ENCODE peak calls at places on chromosomes 13 and 19, in eight cellular contexts. One of them, this sample, is unnamed.

GRCh38 chr19:1055886-1056620 is 10.9 kb upstream of the ARHGAP45 start:
- DNase-seq in PC-3: no peak
- DNase-seq in Peyer's patch: no peak
- DNase-seq in CD8-positive, alpha-beta memory T cell: no peak
- DNase-seq in mucosa of descending colon: no peak
- DNase-seq in ascending aorta: no peak
- DNase-seq in cardiac muscle cell: no peak
- DNase-seq in colonic mucosa: no peak
- DNase-seq in this sample: no peak

GRCh38 chr13:74767031-74767430 is 632.8 kb upstream of the KLF12 start:
- DNase-seq in cardiac muscle cell: peak; percentile 78
- DNase-seq in Peyer's patch: no peak
- DNase-seq in CD8-positive, alpha-beta memory T cell: no peak
- DNase-seq in mucosa of descending colon: no peak
- DNase-seq in colonic mucosa: no peak
- DNase-seq in ascending aorta: no peak
- DNase-seq in PC-3: peak; percentile 47
- DNase-seq in this sample: peak; percentile 58

GRCh38 chr13:25688524-25688923 is 316.8 kb downstream of the ATP8A2 start:
- DNase-seq in ascending aorta: no peak
- DNase-seq in mucosa of descending colon: peak; percentile 5
- DNase-seq in CD8-positive, alpha-beta memory T cell: no peak
- DNase-seq in PC-3: no peak
- DNase-seq in Peyer's patch: no peak
- DNase-seq in cardiac muscle cell: no peak
- DNase-seq in colonic mucosa: peak; percentile 22
- DNase-seq in this sample: no peak

GRCh38 chr19:1067341-1068103 is 555 bp downstream of the ARHGAP45 start:
- DNase-seq in mucosa of descending colon: no peak
- DNase-seq in ascending aorta: no peak
- DNase-seq in colonic mucosa: no peak
- DNase-seq in CD8-positive, alpha-beta memory T cell: peak; percentile 78
- DNase-seq in Peyer's patch: no peak
- DNase-seq in PC-3: no peak
- DNase-seq in cardiac muscle cell: no peak
- DNase-seq in this sample: no peak

GRCh38 chr13:72737033-72737432 is 9.3 kb downstream of the BORA start:
- DNase-seq in ascending aorta: no peak
- DNase-seq in colonic mucosa: no peak
- DNase-seq in Peyer's patch: no peak
- DNase-seq in cardiac muscle cell: no peak
- DNase-seq in PC-3: no peak
- DNase-seq in mucosa of descending colon: peak; percentile 19
- DNase-seq in CD8-positive, alpha-beta memory T cell: no peak
- DNase-seq in this sample: no peak

GRCh38 chr19:5567360-5567970 is at the start of gene TINCR:
- DNase-seq in mucosa of descending colon: no peak
- DNase-seq in Peyer's patch: no peak
- DNase-seq in ascending aorta: no peak
- DNase-seq in cardiac muscle cell: no peak
- DNase-seq in CD8-positive, alpha-beta memory T cell: no peak
- DNase-seq in colonic mucosa: no peak
- DNase-seq in PC-3: no peak
- DNase-seq in this sample: no peak

GRCh38 chr19:1226227-1226518 is 11.6 kb downstream of the CBARP start:
- DNase-seq in CD8-positive, alpha-beta memory T cell: no peak
- DNase-seq in colonic mucosa: no peak
- DNase-seq in cardiac muscle cell: no peak
- DNase-seq in ascending aorta: no peak
- DNase-seq in mucosa of descending colon: no peak
- DNase-seq in PC-3: no peak
- DNase-seq in Peyer's patch: no peak
- DNase-seq in this sample: no peak

GRCh38 chr13:41156611-41157010 is 24.0 kb upstream of the KBTBD6 start:
- DNase-seq in cardiac muscle cell: no peak
- DNase-seq in colonic mucosa: no peak
- DNase-seq in CD8-positive, alpha-beta memory T cell: no peak
- DNase-seq in ascending aorta: no peak
- DNase-seq in PC-3: no peak
- DNase-seq in Peyer's patch: no peak
- DNase-seq in mucosa of descending colon: no peak
- DNase-seq in this sample: no peak

GRCh38 chr13:29022968-29023367 is 202.8 kb downstream of the MTUS2 start:
- DNase-seq in colonic mucosa: no peak
- DNase-seq in PC-3: no peak
- DNase-seq in cardiac muscle cell: no peak
- DNase-seq in ascending aorta: no peak
- DNase-seq in mucosa of descending colon: no peak
- DNase-seq in CD8-positive, alpha-beta memory T cell: no peak
- DNase-seq in Peyer's patch: no peak
- DNase-seq in this sample: no peak
- H3K9me3 ChIP-seq in colonic mucosa: no peaks in the 10 kb centered on the region
- H3K9me3 ChIP-seq in PC-3: no peaks in the 10 kb centered on the region
- H3K9me3 ChIP-seq in cardiac muscle cell: no peaks in the 10 kb centered on the region
- H3K9me3 ChIP-seq in ascending aorta: no peaks in the 10 kb centered on the region
- H3K9me3 ChIP-seq in mucosa of descending colon: peaks cover 13% of the 10 kb centered on the region
- H3K9me3 ChIP-seq in CD8-positive, alpha-beta memory T cell: no peaks in the 10 kb centered on the region
- H3K9me3 ChIP-seq in Peyer's patch: no peaks in the 10 kb centered on the region
- H3K9me3 ChIP-seq in this sample: no peaks in the 10 kb centered on the region

GRCh38 chr19:34838248-34838647 is 65.2 kb upstream of the ZNF599 start:
- DNase-seq in cardiac muscle cell: peak; percentile 40
- DNase-seq in mucosa of descending colon: no peak
- DNase-seq in Peyer's patch: no peak
- DNase-seq in colonic mucosa: no peak
- DNase-seq in PC-3: peak; percentile 12
- DNase-seq in ascending aorta: no peak
- DNase-seq in CD8-positive, alpha-beta memory T cell: no peak
- DNase-seq in this sample: no peak

GRCh38 chr19:34837262-34837661 is 64.2 kb upstream of the ZNF599 start:
- DNase-seq in Peyer's patch: no peak
- DNase-seq in ascending aorta: no peak
- DNase-seq in colonic mucosa: peak; percentile 68
- DNase-seq in mucosa of descending colon: peak; percentile 71
- DNase-seq in PC-3: no peak
- DNase-seq in CD8-positive, alpha-beta memory T cell: no peak
- DNase-seq in cardiac muscle cell: peak; percentile 33
- DNase-seq in this sample: no peak

GRCh38 chr19:34844254-34844653 is 71.2 kb upstream of the ZNF599 start:
- DNase-seq in PC-3: no peak
- DNase-seq in CD8-positive, alpha-beta memory T cell: no peak
- DNase-seq in Peyer's patch: no peak
- DNase-seq in mucosa of descending colon: no peak
- DNase-seq in ascending aorta: no peak
- DNase-seq in cardiac muscle cell: no peak
- DNase-seq in colonic mucosa: no peak
- DNase-seq in this sample: no peak

GRCh38 chr19:34838753-34839431 is 65.9 kb upstream of the ZNF599 start:
- DNase-seq in Peyer's patch: no peak
- DNase-seq in ascending aorta: no peak
- DNase-seq in PC-3: no peak
- DNase-seq in cardiac muscle cell: peak; percentile 28
- DNase-seq in colonic mucosa: peak; percentile 45
- DNase-seq in mucosa of descending colon: peak; percentile 48
- DNase-seq in CD8-positive, alpha-beta memory T cell: no peak
- DNase-seq in this sample: no peak

DNA sequence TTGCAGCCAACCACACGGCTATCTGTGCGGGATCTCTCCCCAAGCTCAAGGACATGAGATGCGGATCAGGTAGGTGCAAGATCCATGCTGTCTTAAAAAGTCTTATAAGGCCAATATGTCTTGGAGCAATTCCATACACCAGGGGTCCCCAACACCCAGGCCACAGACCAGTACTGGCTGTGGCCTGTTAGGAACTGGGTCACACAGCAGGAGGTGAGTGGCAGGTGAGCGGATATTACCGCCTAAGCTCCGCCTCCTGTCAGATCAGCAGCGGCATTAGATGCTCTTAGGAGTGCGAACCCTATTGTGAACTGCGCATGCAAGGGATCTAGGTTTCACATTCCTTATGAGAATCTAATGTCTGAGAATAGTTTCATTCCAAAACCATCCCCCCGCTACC is 68.8 kb upstream of the ZNF599 start:
- DNase-seq in ascending aorta: no peak
- DNase-seq in Peyer's patch: no peak
- DNase-seq in CD8-positive, alpha-beta memory T cell: no peak
- DNase-seq in colonic mucosa: no peak
- DNase-seq in mucosa of descending colon: no peak
- DNase-seq in PC-3: no peak
- DNase-seq in cardiac muscle cell: no peak
- DNase-seq in this sample: no peak
- H3K9me3 ChIP-seq in ascending aorta: no peaks in the 10 kb centered on the region
- H3K9me3 ChIP-seq in Peyer's patch: no peaks in the 10 kb centered on the region
- H3K9me3 ChIP-seq in CD8-positive, alpha-beta memory T cell: no peaks in the 10 kb centered on the region
- H3K9me3 ChIP-seq in colonic mucosa: no peaks in the 10 kb centered on the region
- H3K9me3 ChIP-seq in mucosa of descending colon: no peaks in the 10 kb centered on the region
- H3K9me3 ChIP-seq in PC-3: no peaks in the 10 kb centered on the region
- H3K9me3 ChIP-seq in cardiac muscle cell: no peaks in the 10 kb centered on the region
- H3K9me3 ChIP-seq in this sample: no peaks in the 10 kb centered on the region

DNA sequence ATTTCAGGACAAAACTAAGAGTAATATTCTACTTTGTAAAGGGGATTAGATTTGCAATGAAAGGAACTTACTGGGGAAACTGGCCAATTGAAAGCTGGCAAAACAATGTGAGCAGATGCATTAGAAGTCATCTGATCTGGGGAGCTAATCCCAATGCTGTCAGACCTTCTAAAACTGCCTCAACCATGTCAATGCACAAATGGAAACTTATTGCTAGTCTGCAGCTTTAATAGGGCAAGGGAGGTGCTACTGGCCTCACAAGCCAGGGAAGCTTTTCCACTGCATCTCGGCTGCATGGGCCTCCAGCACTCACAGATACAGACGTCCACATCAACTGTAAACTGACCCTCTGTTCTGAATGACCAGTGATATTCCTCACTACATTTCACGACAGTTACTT is 154.2 kb downstream of the LHFPL6 start:
- DNase-seq in PC-3: no peak
- DNase-seq in colonic mucosa: no peak
- DNase-seq in CD8-positive, alpha-beta memory T cell: no peak
- DNase-seq in mucosa of descending colon: no peak
- DNase-seq in cardiac muscle cell: no peak
- DNase-seq in Peyer's patch: no peak
- DNase-seq in ascending aorta: no peak
- DNase-seq in this sample: no peak
- H3K9me3 ChIP-seq in PC-3: no peaks in the 10 kb centered on the region
- H3K9me3 ChIP-seq in colonic mucosa: no peaks in the 10 kb centered on the region
- H3K9me3 ChIP-seq in CD8-positive, alpha-beta memory T cell: no peaks in the 10 kb centered on the region
- H3K9me3 ChIP-seq in mucosa of descending colon: no peaks in the 10 kb centered on the region
- H3K9me3 ChIP-seq in cardiac muscle cell: no peaks in the 10 kb centered on the region
- H3K9me3 ChIP-seq in Peyer's patch: no peaks in the 10 kb centered on the region
- H3K9me3 ChIP-seq in ascending aorta: no peaks in the 10 kb centered on the region
- H3K9me3 ChIP-seq in this sample: no peaks in the 10 kb centered on the region

GRCh38 chr19:20278342-20278741 is 111.3 kb downstream of the ZNF486 start:
- DNase-seq in mucosa of descending colon: no peak
- DNase-seq in colonic mucosa: no peak
- DNase-seq in PC-3: no peak
- DNase-seq in ascending aorta: no peak
- DNase-seq in cardiac muscle cell: no peak
- DNase-seq in Peyer's patch: peak; percentile 28
- DNase-seq in CD8-positive, alpha-beta memory T cell: peak; percentile 2
- DNase-seq in this sample: peak; percentile 42
- H3K9me3 ChIP-seq in mucosa of descending colon: peaks cover 6% of the 10 kb centered on the region
- H3K9me3 ChIP-seq in colonic mucosa: no peaks in the 10 kb centered on the region
- H3K9me3 ChIP-seq in PC-3: peaks cover 8% of the 10 kb centered on the region
- H3K9me3 ChIP-seq in ascending aorta: no peaks in the 10 kb centered on the region
- H3K9me3 ChIP-seq in cardiac muscle cell: no peaks in the 10 kb centered on the region
- H3K9me3 ChIP-seq in Peyer's patch: no peaks in the 10 kb centered on the region
- H3K9me3 ChIP-seq in CD8-positive, alpha-beta memory T cell: no peaks in the 10 kb centered on the region
- H3K9me3 ChIP-seq in this sample: no peaks in the 10 kb centered on the region

GRCh38 chr19:22261596-22261995 is 24.6 kb upstream of the ZNF729 start:
- DNase-seq in CD8-positive, alpha-beta memory T cell: no peak
- DNase-seq in Peyer's patch: no peak
- DNase-seq in colonic mucosa: no peak
- DNase-seq in PC-3: no peak
- DNase-seq in ascending aorta: no peak
- DNase-seq in cardiac muscle cell: no peak
- DNase-seq in mucosa of descending colon: no peak
- DNase-seq in this sample: no peak

GRCh38 chr19:22256856-22257255 is 29.4 kb upstream of the ZNF729 start:
- DNase-seq in Peyer's patch: no peak
- DNase-seq in mucosa of descending colon: no peak
- DNase-seq in CD8-positive, alpha-beta memory T cell: no peak
- DNase-seq in ascending aorta: no peak
- DNase-seq in cardiac muscle cell: no peak
- DNase-seq in colonic mucosa: no peak
- DNase-seq in PC-3: no peak
- DNase-seq in this sample: no peak

GRCh38 chr19:22257381-22257780 is 28.9 kb upstream of the ZNF729 start:
- DNase-seq in colonic mucosa: no peak
- DNase-seq in cardiac muscle cell: no peak
- DNase-seq in CD8-positive, alpha-beta memory T cell: no peak
- DNase-seq in PC-3: peak; percentile 4
- DNase-seq in Peyer's patch: no peak
- DNase-seq in mucosa of descending colon: no peak
- DNase-seq in ascending aorta: no peak
- DNase-seq in this sample: no peak

GRCh38 chr19:22260499-22260898 is 25.7 kb upstream of the ZNF729 start:
- DNase-seq in Peyer's patch: no peak
- DNase-seq in colonic mucosa: no peak
- DNase-seq in ascending aorta: no peak
- DNase-seq in CD8-positive, alpha-beta memory T cell: no peak
- DNase-seq in PC-3: peak; percentile 7
- DNase-seq in mucosa of descending colon: no peak
- DNase-seq in cardiac muscle cell: no peak
- DNase-seq in this sample: no peak

GRCh38 chr19:22257916-22258315 is 28.3 kb upstream of the ZNF729 start:
- DNase-seq in mucosa of descending colon: no peak
- DNase-seq in PC-3: no peak
- DNase-seq in ascending aorta: no peak
- DNase-seq in cardiac muscle cell: no peak
- DNase-seq in Peyer's patch: no peak
- DNase-seq in colonic mucosa: no peak
- DNase-seq in CD8-positive, alpha-beta memory T cell: no peak
- DNase-seq in this sample: no peak
- H3K9me3 ChIP-seq in mucosa of descending colon: peaks cover 55% of the 10 kb centered on the region
- H3K9me3 ChIP-seq in PC-3: peaks cover 23% of the 10 kb centered on the region
- H3K9me3 ChIP-seq in ascending aorta: no peaks in the 10 kb centered on the region
- H3K9me3 ChIP-seq in cardiac muscle cell: peaks cover 3% of the 10 kb centered on the region
- H3K9me3 ChIP-seq in Peyer's patch: no peaks in the 10 kb centered on the region
- H3K9me3 ChIP-seq in colonic mucosa: no peaks in the 10 kb centered on the region
- H3K9me3 ChIP-seq in CD8-positive, alpha-beta memory T cell: no peaks in the 10 kb centered on the region
- H3K9me3 ChIP-seq in this sample: no peaks in the 10 kb centered on the region

GRCh38 chr19:56441206-56441792 is 35.8 kb downstream of the ZNF667 start:
- DNase-seq in mucosa of descending colon: no peak
- DNase-seq in PC-3: no peak
- DNase-seq in CD8-positive, alpha-beta memory T cell: no peak
- DNase-seq in colonic mucosa: no peak
- DNase-seq in Peyer's patch: no peak
- DNase-seq in cardiac muscle cell: no peak
- DNase-seq in ascending aorta: no peak
- DNase-seq in this sample: no peak
- H3K9me3 ChIP-seq in mucosa of descending colon: peaks cover 85% of the 10 kb centered on the region
- H3K9me3 ChIP-seq in PC-3: peaks cover 78% of the 10 kb centered on the region
- H3K9me3 ChIP-seq in CD8-positive, alpha-beta memory T cell: peaks cover 29% of the 10 kb centered on the region
- H3K9me3 ChIP-seq in colonic mucosa: no peaks in the 10 kb centered on the region
- H3K9me3 ChIP-seq in Peyer's patch: peaks cover 83% of the 10 kb centered on the region
- H3K9me3 ChIP-seq in cardiac muscle cell: peaks cover 8% of the 10 kb centered on the region
- H3K9me3 ChIP-seq in ascending aorta: peaks cover 86% of the 10 kb centered on the region
- H3K9me3 ChIP-seq in this sample: peaks cover 33% of the 10 kb centered on the region

GRCh38 chr19:15656467-15656866 is 15.8 kb downstream of the CYP4F3 start:
- DNase-seq in colonic mucosa: no peak
- DNase-seq in cardiac muscle cell: no peak
- DNase-seq in ascending aorta: no peak
- DNase-seq in Peyer's patch: no peak
- DNase-seq in mucosa of descending colon: no peak
- DNase-seq in CD8-positive, alpha-beta memory T cell: no peak
- DNase-seq in PC-3: no peak
- DNase-seq in this sample: no peak
- H3K9me3 ChIP-seq in colonic mucosa: no peaks in the 10 kb centered on the region
- H3K9me3 ChIP-seq in cardiac muscle cell: no peaks in the 10 kb centered on the region
- H3K9me3 ChIP-seq in ascending aorta: no peaks in the 10 kb centered on the region
- H3K9me3 ChIP-seq in Peyer's patch: no peaks in the 10 kb centered on the region
- H3K9me3 ChIP-seq in mucosa of descending colon: no peaks in the 10 kb centered on the region
- H3K9me3 ChIP-seq in CD8-positive, alpha-beta memory T cell: no peaks in the 10 kb centered on the region
- H3K9me3 ChIP-seq in PC-3: no peaks in the 10 kb centered on the region
- H3K9me3 ChIP-seq in this sample: no peaks in the 10 kb centered on the region

GRCh38 chr19:31013391-31013975 is 335.8 kb downstream of the TSHZ3 start:
- DNase-seq in ascending aorta: no peak
- DNase-seq in cardiac muscle cell: no peak
- DNase-seq in mucosa of descending colon: no peak
- DNase-seq in PC-3: no peak
- DNase-seq in colonic mucosa: no peak
- DNase-seq in Peyer's patch: no peak
- DNase-seq in CD8-positive, alpha-beta memory T cell: no peak
- DNase-seq in this sample: no peak
- H3K9me3 ChIP-seq in ascending aorta: no peaks in the 10 kb centered on the region
- H3K9me3 ChIP-seq in cardiac muscle cell: no peaks in the 10 kb centered on the region
- H3K9me3 ChIP-seq in mucosa of descending colon: no peaks in the 10 kb centered on the region
- H3K9me3 ChIP-seq in PC-3: no peaks in the 10 kb centered on the region
- H3K9me3 ChIP-seq in colonic mucosa: no peaks in the 10 kb centered on the region
- H3K9me3 ChIP-seq in Peyer's patch: no peaks in the 10 kb centered on the region
- H3K9me3 ChIP-seq in CD8-positive, alpha-beta memory T cell: no peaks in the 10 kb centered on the region
- H3K9me3 ChIP-seq in this sample: no peaks in the 10 kb centered on the region